ENCODE peak calls at places on chromosomes 12 and 14, in ten cellular contexts. M is RCC 7860, L is NCI-H1417 treated with DMSO at 0.1 percent for 48 hours, C is DMS153, X is cardiac muscle cell, W is HEK293T, K is GM19239, B is AG04449, O is RKO, Z is heart right ventricle. S is an unnamed sample.

GRCh38 chr12:92496790-92497189 is 206.0 kb upstream of the PLEKHG7 start:
- DNase-seq in M (no peak), L (no peak), C (no peak), X (no peak), W (no peak), K (no peak), B (no peak), O (no peak), Z (no peak), S (no peak)

GRCh38 chr12:121990692-121991603 is 30.7 kb upstream of the BCL7A start:
- DNase-seq in M (no peak), L (no peak), C (no peak), X (no peak), W (no peak), K (peak), B (no peak), O (no peak), Z (no peak), S (no peak)

GRCh38 chr12:92503977-92504966 is 198.5 kb upstream of the PLEKHG7 start:
- DNase-seq in M (no peak), L (no peak), C (no peak), X (no peak), W (no peak), K (no peak), B (no peak), O (no peak), Z (no peak), S (no peak)

GRCh38 chr12:12714276-12715001 is 2.7 kb upstream of the CDKN1B start:
- DNase-seq in M (no peak), L (no peak), C (peak), X (no peak), W (no peak), K (no peak), B (no peak), O (no peak), Z (peak), S (no peak)

GRCh38 chr12:19759229-19759628 is 319.9 kb downstream of the AEBP2 start:
- DNase-seq in M (peak), L (no peak), C (no peak), X (no peak), W (no peak), K (no peak), B (no peak), O (peak), Z (no peak), S (no peak)

GRCh38 chr14:89625988-89626806 is 209.2 kb upstream of the FOXN3 start:
- DNase-seq in M (no peak), L (no peak), C (no peak), X (no peak), W (no peak), K (no peak), B (no peak), O (no peak), Z (no peak), S (no peak)

GRCh38 chr14:83355609-83356008 is 1822.0 kb upstream of the SEL1L start:
- DNase-seq in M (no peak), L (no peak), C (no peak), X (no peak), W (no peak), K (no peak), B (no peak), O (no peak), Z (no peak), S (no peak)

GRCh38 chr12:78121969-78122610 is 291.4 kb downstream of the NAV3 start:
- DNase-seq in M (no peak), L (no peak), C (no peak), X (no peak), W (no peak), K (no peak), B (no peak), O (no peak), Z (no peak), S (peak)

GRCh38 chr14:50354527-50354926 is 42.2 kb downstream of the CDKL1 start:
- DNase-seq in M (no peak), L (no peak), C (no peak), X (no peak), W (no peak), K (no peak), B (no peak), O (no peak), Z (no peak), S (no peak)

GRCh38 chr12:117344716-117345115 is 16.7 kb downstream of the NOS1 start:
- DNase-seq in M (no peak), L (no peak), C (no peak), X (no peak), W (no peak), K (no peak), B (no peak), O (peak), Z (no peak), S (no peak)

GRCh38 chr14:99412122-99413061 is 68.3 kb downstream of the SETD3 start:
- DNase-seq in M (no peak), L (no peak), C (no peak), X (peak), W (no peak), K (no peak), B (no peak), O (no peak), Z (no peak), S (no peak)

GRCh38 chr12:5506821-5507231 is 74.9 kb downstream of the NTF3 start:
- DNase-seq in M (no peak), L (no peak), C (no peak), X (no peak), W (no peak), K (no peak), B (no peak), O (no peak), Z (peak), S (peak)

GRCh38 chr12:30753761-30754382 is 879 bp downstream of the CAPRIN2 start:
- DNase-seq in M (peak), L (no peak), C (no peak), X (no peak), W (no peak), K (peak), B (no peak), O (peak), Z (no peak), S (no peak)

GRCh38 chr12:67818379-67819001 is 169.9 kb downstream of the DYRK2 start:
- DNase-seq in M (no peak), L (no peak), C (no peak), X (no peak), W (no peak), K (no peak), B (no peak), O (no peak), Z (no peak), S (no peak)

GRCh38 chr14:24098229-24098926 is 4.3 kb downstream of the PCK2 start:
- DNase-seq in M (no peak), L (no peak), C (no peak), X (no peak), W (no peak), K (no peak), B (no peak), O (no peak), Z (no peak), S (peak)

GRCh38 chr14:94559638-94560290 is 1.5 kb upstream of the SERPINA4 start:
- DNase-seq in M (no peak), L (no peak), C (no peak), X (no peak), W (no peak), K (no peak), B (no peak), O (no peak), Z (no peak), S (no peak)

GRCh38 chr12:56053407-56053893 is 11.7 kb downstream of the RPS26 start:
- DNase-seq in M (no peak), L (no peak), C (no peak), X (no peak), W (no peak), K (no peak), B (no peak), O (no peak), Z (no peak), S (no peak)

GRCh38 chr12:94767971-94768370 is 117.6 kb upstream of the TMCC3 start:
- DNase-seq in M (no peak), L (no peak), C (no peak), X (no peak), W (no peak), K (no peak), B (no peak), O (no peak), Z (no peak), S (no peak)

GRCh38 chr14:23249810-23250209 is 12.1 kb downstream of the RNF212B start:
- DNase-seq in M (no peak), L (no peak), C (no peak), X (no peak), W (no peak), K (no peak), B (no peak), O (no peak), Z (no peak), S (no peak)

GRCh38 chr14:98802044-98802443 is 470.0 kb downstream of the BCL11B start:
- DNase-seq in M (no peak), L (no peak), C (no peak), X (no peak), W (no peak), K (no peak), B (no peak), O (no peak), Z (no peak), S (no peak)

GRCh38 chr12:54680374-54680773 is 32.2 kb upstream of the DCD start:
- DNase-seq in M (no peak), L (no peak), C (no peak), X (no peak), W (peak), K (peak), B (no peak), O (peak), Z (no peak), S (no peak)

GRCh38 chr14:69471436-69471835 is 13.1 kb upstream of the PLEKHD1 start:
- DNase-seq in M (no peak), L (no peak), C (no peak), X (no peak), W (no peak), K (no peak), B (no peak), O (no peak), Z (no peak), S (no peak)

GRCh38 chr14:68506021-68506644 is 286.7 kb downstream of the ZFP36L1 start:
- DNase-seq in M (peak), L (no peak), C (no peak), X (no peak), W (no peak), K (no peak), B (peak), O (no peak), Z (no peak), S (no peak)

GRCh38 chr12:27841392-27841882 is 61.4 kb upstream of the MANSC4 start:
- DNase-seq in M (no peak), L (no peak), C (peak), X (no peak), W (no peak), K (no peak), B (no peak), O (no peak), Z (no peak), S (no peak)

GRCh38 chr12:15837141-15837781 is 44.9 kb upstream of the STRAP start:
- DNase-seq in M (no peak), L (no peak), C (no peak), X (no peak), W (no peak), K (no peak), B (peak), O (no peak), Z (peak), S (no peak)

S was measured in left lung.